ENCODE peak calls at places on chromosomes 2 and 18, in seven cellular contexts. One of them, this sample, is unnamed. For H3K27me3, the result is how much of the 10 kb centered on the place peaks cover.

GRCh38 chr2:237920673-237921072 is 46.1 kb upstream of the UBE2F start:
- DNase-seq in K562: no peak
- DNase-seq in heart left ventricle: no peak
- DNase-seq in endodermal cell: no peak
- DNase-seq in stomach: no peak
- DNase-seq in pancreas: no peak
- DNase-seq in ovary: no peak
- DNase-seq in this sample: no peak

GRCh38 chr2:213202006-213202405 is 50.6 kb upstream of the IKZF2 start:
- DNase-seq in K562: no peak
- DNase-seq in ovary: no peak
- DNase-seq in heart left ventricle: no peak
- DNase-seq in endodermal cell: no peak
- DNase-seq in pancreas: no peak
- DNase-seq in stomach: no peak
- DNase-seq in this sample: no peak

GRCh38 chr2:238092486-238093035 is 7.6 kb upstream of the ESPNL start:
- DNase-seq in heart left ventricle: no peak
- DNase-seq in stomach: peak
- DNase-seq in K562: no peak
- DNase-seq in endodermal cell: no peak
- DNase-seq in ovary: peak
- DNase-seq in pancreas: no peak
- DNase-seq in this sample: no peak

GRCh38 chr18:12410121-12410520 is 2.4 kb downstream of the PRELID3A start:
- DNase-seq in K562: no peak
- DNase-seq in ovary: no peak
- DNase-seq in stomach: no peak
- DNase-seq in endodermal cell: no peak
- DNase-seq in heart left ventricle: no peak
- DNase-seq in pancreas: no peak
- DNase-seq in this sample: no peak

GRCh38 chr18:14965553-14965952 is 217.6 kb downstream of the ANKRD30B start:
- DNase-seq in endodermal cell: no peak
- DNase-seq in ovary: no peak
- DNase-seq in stomach: no peak
- DNase-seq in pancreas: no peak
- DNase-seq in K562: no peak
- DNase-seq in heart left ventricle: no peak
- DNase-seq in this sample: no peak

GRCh38 chr2:36277146-36277808 is 78.3 kb upstream of the CRIM1 start:
- DNase-seq in stomach: no peak
- DNase-seq in K562: no peak
- DNase-seq in heart left ventricle: no peak
- DNase-seq in pancreas: no peak
- DNase-seq in ovary: no peak
- DNase-seq in endodermal cell: no peak
- DNase-seq in this sample: no peak

GRCh38 chr2:103445356-103445755 is 683.5 kb downstream of the TMEM182 start:
- DNase-seq in heart left ventricle: no peak
- DNase-seq in K562: no peak
- DNase-seq in pancreas: no peak
- DNase-seq in ovary: no peak
- DNase-seq in endodermal cell: no peak
- DNase-seq in stomach: no peak
- DNase-seq in this sample: no peak

GRCh38 chr2:118012778-118013177 is 1.1 kb downstream of the CCDC93 start:
- DNase-seq in stomach: no peak
- DNase-seq in ovary: no peak
- DNase-seq in endodermal cell: peak
- DNase-seq in K562: no peak
- DNase-seq in pancreas: no peak
- DNase-seq in heart left ventricle: no peak
- DNase-seq in this sample: no peak

GRCh38 chr2:121648611-121649401 is 456 bp downstream of the CLASP1 start:
- DNase-seq in K562: peak
- DNase-seq in ovary: no peak
- DNase-seq in heart left ventricle: peak
- DNase-seq in pancreas: peak
- DNase-seq in endodermal cell: peak
- DNase-seq in stomach: peak
- DNase-seq in this sample: peak

GRCh38 chr2:234496442-234496834 is 443 bp downstream of the ARL4C start:
- DNase-seq in endodermal cell: peak
- DNase-seq in heart left ventricle: no peak
- DNase-seq in K562: peak
- DNase-seq in stomach: peak
- DNase-seq in pancreas: peak
- DNase-seq in ovary: no peak
- DNase-seq in this sample: peak

GRCh38 chr18:10660485-10660884 is 134.7 kb downstream of the NAPG start:
- DNase-seq in endodermal cell: no peak
- DNase-seq in heart left ventricle: no peak
- DNase-seq in pancreas: no peak
- DNase-seq in stomach: no peak
- DNase-seq in K562: no peak
- DNase-seq in ovary: no peak
- DNase-seq in this sample: no peak

GRCh38 chr2:153232474-153232873 is 246.1 kb downstream of the RPRM start:
- DNase-seq in ovary: no peak
- DNase-seq in heart left ventricle: no peak
- DNase-seq in endodermal cell: peak
- DNase-seq in pancreas: no peak
- DNase-seq in K562: no peak
- DNase-seq in stomach: no peak
- DNase-seq in this sample: no peak

GRCh38 chr2:158464426-158465281 is 7.9 kb downstream of the PKP4 start:
- DNase-seq in endodermal cell: no peak
- DNase-seq in K562: peak
- DNase-seq in stomach: no peak
- DNase-seq in pancreas: no peak
- DNase-seq in ovary: no peak
- DNase-seq in heart left ventricle: no peak
- DNase-seq in this sample: no peak

GRCh38 chr2:61887684-61888303 is 662 bp downstream of the CCT4 start:
- DNase-seq in ovary: no peak
- DNase-seq in stomach: no peak
- DNase-seq in pancreas: no peak
- DNase-seq in endodermal cell: no peak
- DNase-seq in heart left ventricle: no peak
- DNase-seq in K562: no peak
- DNase-seq in this sample: no peak

GRCh38 chr2:15112216-15112615 is 448.9 kb downstream of the NBAS start:
- DNase-seq in heart left ventricle: no peak
- DNase-seq in stomach: no peak
- DNase-seq in pancreas: no peak
- DNase-seq in K562: no peak
- DNase-seq in endodermal cell: no peak
- DNase-seq in ovary: no peak
- DNase-seq in this sample: no peak

GRCh38 chr2:237702439-237703397 is 75.3 kb downstream of the LRRFIP1 start:
- DNase-seq in ovary: peak
- DNase-seq in stomach: peak
- DNase-seq in endodermal cell: peak
- DNase-seq in heart left ventricle: peak
- DNase-seq in K562: no peak
- DNase-seq in pancreas: peak
- DNase-seq in this sample: no peak

GRCh38 chr2:38192046-38192445 is 116.1 kb upstream of the CYP1B1 start:
- DNase-seq in stomach: no peak
- DNase-seq in K562: no peak
- DNase-seq in pancreas: no peak
- DNase-seq in endodermal cell: no peak
- DNase-seq in heart left ventricle: no peak
- DNase-seq in ovary: no peak
- DNase-seq in this sample: no peak

GRCh38 chr2:215415218-215415617 is 20.6 kb downstream of the FN1 start:
- DNase-seq in K562: no peak
- DNase-seq in pancreas: no peak
- DNase-seq in ovary: no peak
- DNase-seq in heart left ventricle: no peak
- DNase-seq in stomach: no peak
- DNase-seq in endodermal cell: no peak
- DNase-seq in this sample: no peak

GRCh38 chr2:215413974-215414373 is 21.9 kb downstream of the FN1 start:
- DNase-seq in stomach: no peak
- DNase-seq in ovary: no peak
- DNase-seq in endodermal cell: no peak
- DNase-seq in heart left ventricle: no peak
- DNase-seq in K562: no peak
- DNase-seq in pancreas: no peak
- DNase-seq in this sample: no peak

GRCh38 chr2:215413484-215413777 is 22.4 kb downstream of the FN1 start:
- DNase-seq in K562: no peak
- DNase-seq in ovary: no peak
- DNase-seq in endodermal cell: no peak
- DNase-seq in pancreas: no peak
- DNase-seq in stomach: no peak
- DNase-seq in heart left ventricle: no peak
- DNase-seq in this sample: no peak

GRCh38 chr2:215415820-215416613 is 19.9 kb downstream of the FN1 start:
- DNase-seq in pancreas: no peak
- DNase-seq in heart left ventricle: no peak
- DNase-seq in K562: no peak
- DNase-seq in stomach: no peak
- DNase-seq in endodermal cell: no peak
- DNase-seq in ovary: no peak
- DNase-seq in this sample: no peak

DNA sequence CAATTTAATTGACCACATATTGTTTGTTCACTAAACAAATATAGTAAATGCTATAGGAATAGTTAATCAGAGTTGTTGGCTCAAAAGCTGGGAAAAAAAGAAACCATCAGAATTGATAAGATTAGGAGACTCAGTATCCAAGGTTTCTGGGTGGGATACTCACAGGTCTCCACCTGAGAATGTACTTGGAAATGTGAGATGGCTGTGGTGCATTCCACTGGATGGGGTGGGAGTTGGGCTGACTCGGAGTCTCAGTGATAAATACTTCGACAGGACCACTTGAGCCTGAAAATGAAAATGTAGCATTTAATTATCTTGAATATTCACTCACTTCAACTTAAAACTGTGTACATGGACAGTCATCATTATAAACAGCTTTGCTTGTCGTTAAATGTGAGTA is 21.2 kb downstream of the FN1 start:
- DNase-seq in heart left ventricle: no peak
- DNase-seq in pancreas: no peak
- DNase-seq in stomach: no peak
- DNase-seq in ovary: no peak
- DNase-seq in endodermal cell: no peak
- DNase-seq in K562: no peak
- DNase-seq in this sample: no peak
- H3K27ac ChIP-seq in heart left ventricle: no peak
- H3K27ac ChIP-seq in pancreas: no peak
- H3K27ac ChIP-seq in stomach: peak
- H3K27ac ChIP-seq in ovary: no peak
- H3K27ac ChIP-seq in endodermal cell: no peak
- H3K27ac ChIP-seq in K562: no peak
- H3K27ac ChIP-seq in this sample: no peak

GRCh38 chr2:145258903-145259579 is 739.1 kb upstream of the ZEB2 start:
- DNase-seq in ovary: no peak
- DNase-seq in heart left ventricle: no peak
- DNase-seq in stomach: no peak
- DNase-seq in K562: no peak
- DNase-seq in pancreas: no peak
- DNase-seq in endodermal cell: no peak
- DNase-seq in this sample: no peak
- H3K27me3 ChIP-seq in ovary: under half
- H3K27me3 ChIP-seq in heart left ventricle: under half
- H3K27me3 ChIP-seq in stomach: under half
- H3K27me3 ChIP-seq in K562: under half
- H3K27me3 ChIP-seq in pancreas: under half
- H3K27me3 ChIP-seq in endodermal cell: under half
- H3K27me3 ChIP-seq in this sample: under half

GRCh38 chr2:25307949-25308557 is 33.7 kb downstream of the DNMT3A start:
- DNase-seq in pancreas: no peak
- DNase-seq in stomach: no peak
- DNase-seq in K562: no peak
- DNase-seq in ovary: no peak
- DNase-seq in endodermal cell: no peak
- DNase-seq in heart left ventricle: no peak
- DNase-seq in this sample: no peak

GRCh38 chr2:25305809-25306208 is 35.9 kb downstream of the DNMT3A start:
- DNase-seq in K562: no peak
- DNase-seq in pancreas: no peak
- DNase-seq in heart left ventricle: no peak
- DNase-seq in stomach: no peak
- DNase-seq in ovary: no peak
- DNase-seq in endodermal cell: no peak
- DNase-seq in this sample: no peak

GRCh38 chr2:25308599-25308998 is 33.1 kb downstream of the DNMT3A start:
- DNase-seq in K562: no peak
- DNase-seq in heart left ventricle: no peak
- DNase-seq in ovary: no peak
- DNase-seq in endodermal cell: no peak
- DNase-seq in stomach: no peak
- DNase-seq in pancreas: no peak
- DNase-seq in this sample: no peak

GRCh38 chr2:25305197-25305596 is 36.5 kb downstream of the DNMT3A start:
- DNase-seq in endodermal cell: no peak
- DNase-seq in K562: no peak
- DNase-seq in stomach: no peak
- DNase-seq in ovary: no peak
- DNase-seq in heart left ventricle: no peak
- DNase-seq in pancreas: no peak
- DNase-seq in this sample: no peak

GRCh38 chr2:25306767-25307368 is 34.9 kb downstream of the DNMT3A start:
- DNase-seq in stomach: no peak
- DNase-seq in heart left ventricle: no peak
- DNase-seq in endodermal cell: no peak
- DNase-seq in ovary: no peak
- DNase-seq in pancreas: no peak
- DNase-seq in K562: no peak
- DNase-seq in this sample: no peak
- H3K27ac ChIP-seq in stomach: no peak
- H3K27ac ChIP-seq in heart left ventricle: no peak
- H3K27ac ChIP-seq in endodermal cell: no peak
- H3K27ac ChIP-seq in ovary: no peak
- H3K27ac ChIP-seq in pancreas: no peak
- H3K27ac ChIP-seq in K562: no peak
- H3K27ac ChIP-seq in this sample: peak

GRCh38 chr2:3073196-3073595 is 304.4 kb downstream of the EIPR1 start:
- DNase-seq in endodermal cell: peak
- DNase-seq in K562: no peak
- DNase-seq in ovary: no peak
- DNase-seq in pancreas: no peak
- DNase-seq in heart left ventricle: no peak
- DNase-seq in stomach: no peak
- DNase-seq in this sample: no peak
- H3K27me3 ChIP-seq in endodermal cell: under half
- H3K27me3 ChIP-seq in K562: half or more
- H3K27me3 ChIP-seq in ovary: under half
- H3K27me3 ChIP-seq in pancreas: under half
- H3K27me3 ChIP-seq in heart left ventricle: under half
- H3K27me3 ChIP-seq in stomach: under half
- H3K27me3 ChIP-seq in this sample: under half

GRCh38 chr18:59607471-59607870 is 89.8 kb downstream of the CCBE1 start:
- DNase-seq in endodermal cell: no peak
- DNase-seq in K562: no peak
- DNase-seq in pancreas: no peak
- DNase-seq in ovary: no peak
- DNase-seq in heart left ventricle: no peak
- DNase-seq in stomach: no peak
- DNase-seq in this sample: no peak
- H3K27ac ChIP-seq in endodermal cell: no peak
- H3K27ac ChIP-seq in K562: no peak
- H3K27ac ChIP-seq in pancreas: no peak
- H3K27ac ChIP-seq in ovary: peak
- H3K27ac ChIP-seq in heart left ventricle: no peak
- H3K27ac ChIP-seq in stomach: no peak
- H3K27ac ChIP-seq in this sample: no peak

GRCh38 chr2:64769392-64770044 is 115.8 kb upstream of the SERTAD2 start:
- DNase-seq in ovary: no peak
- DNase-seq in pancreas: no peak
- DNase-seq in K562: no peak
- DNase-seq in heart left ventricle: no peak
- DNase-seq in endodermal cell: no peak
- DNase-seq in stomach: no peak
- DNase-seq in this sample: no peak
- H3K27me3 ChIP-seq in ovary: under half
- H3K27me3 ChIP-seq in pancreas: under half
- H3K27me3 ChIP-seq in K562: under half
- H3K27me3 ChIP-seq in heart left ventricle: under half
- H3K27me3 ChIP-seq in endodermal cell: half or more
- H3K27me3 ChIP-seq in stomach: under half
- H3K27me3 ChIP-seq in this sample: under half